ENCODE peak calls at places on chromosomes 12 and 14, in nine cellular contexts. P is lower lobe of right lung, T is right atrium auricular region, W is heart left ventricle, Q is A549, Z is DND-41, Y is body of pancreas, X is ovary, R is psoas muscle. E is an unnamed sample.

GRCh38 chr14:103294091-103294490 is 39.9 kb upstream of the EIF5 start:
- DNase-seq in T (no peak), Y (no peak), W (no peak), Z (no peak), Q (no peak), P (no peak), R (no peak), X (no peak), E (no peak)

GRCh38 chr12:14410841-14411569 is 45.5 kb downstream of the ATF7IP start:
- DNase-seq in W (no peak), R (no peak), X (no peak), Z (no peak), Q (no peak), Y (no peak), T (no peak), P (no peak), E (no peak)

GRCh38 chr14:71594828-71595227 is 337.4 kb upstream of the RGS6 start:
- DNase-seq in R (no peak), P (no peak), T (no peak), Z (peak), X (no peak), W (no peak), Q (no peak), Y (no peak), E (no peak)

GRCh38 chr14:39212034-39212433 is 21.7 kb upstream of the MIA2 start:
- DNase-seq in W (no peak), Z (no peak), P (no peak), Y (no peak), X (no peak), Q (no peak), T (no peak), R (no peak), E (no peak)

GRCh38 chr12:6961278-6961694 is 9.2 kb downstream of the PHB2 start:
- DNase-seq in Q (no peak), Z (no peak), W (peak), T (peak), X (peak), P (peak), R (peak), Y (peak), E (peak)

GRCh38 chr12:120668091-120668796 is 18.7 kb upstream of the MLEC start:
- DNase-seq in Z (no peak), P (peak), T (no peak), Y (no peak), X (no peak), W (no peak), Q (no peak), R (no peak), E (no peak)

GRCh38 chr12:45828402-45828801 is 98.9 kb downstream of the ARID2 start:
- DNase-seq in Q (no peak), X (no peak), P (no peak), W (no peak), Z (no peak), T (no peak), Y (no peak), R (no peak), E (no peak)

GRCh38 chr12:128056299-128056885 is 210.6 kb upstream of the TMEM132C start:
- DNase-seq in Q (no peak), X (no peak), Z (no peak), W (no peak), R (no peak), Y (no peak), P (no peak), T (no peak), E (no peak)

GRCh38 chr14:54291491-54292191 is 105.2 kb upstream of the CDKN3 start:
- DNase-seq in R (no peak), X (no peak), P (no peak), Q (no peak), T (peak), Y (no peak), Z (no peak), W (no peak), E (no peak)

GRCh38 chr14:102209224-102209966 is 69.7 kb downstream of the WDR20 start:
- DNase-seq in W (no peak), P (no peak), Q (peak), R (peak), T (no peak), X (no peak), Z (no peak), Y (no peak), E (no peak)

DNA sequence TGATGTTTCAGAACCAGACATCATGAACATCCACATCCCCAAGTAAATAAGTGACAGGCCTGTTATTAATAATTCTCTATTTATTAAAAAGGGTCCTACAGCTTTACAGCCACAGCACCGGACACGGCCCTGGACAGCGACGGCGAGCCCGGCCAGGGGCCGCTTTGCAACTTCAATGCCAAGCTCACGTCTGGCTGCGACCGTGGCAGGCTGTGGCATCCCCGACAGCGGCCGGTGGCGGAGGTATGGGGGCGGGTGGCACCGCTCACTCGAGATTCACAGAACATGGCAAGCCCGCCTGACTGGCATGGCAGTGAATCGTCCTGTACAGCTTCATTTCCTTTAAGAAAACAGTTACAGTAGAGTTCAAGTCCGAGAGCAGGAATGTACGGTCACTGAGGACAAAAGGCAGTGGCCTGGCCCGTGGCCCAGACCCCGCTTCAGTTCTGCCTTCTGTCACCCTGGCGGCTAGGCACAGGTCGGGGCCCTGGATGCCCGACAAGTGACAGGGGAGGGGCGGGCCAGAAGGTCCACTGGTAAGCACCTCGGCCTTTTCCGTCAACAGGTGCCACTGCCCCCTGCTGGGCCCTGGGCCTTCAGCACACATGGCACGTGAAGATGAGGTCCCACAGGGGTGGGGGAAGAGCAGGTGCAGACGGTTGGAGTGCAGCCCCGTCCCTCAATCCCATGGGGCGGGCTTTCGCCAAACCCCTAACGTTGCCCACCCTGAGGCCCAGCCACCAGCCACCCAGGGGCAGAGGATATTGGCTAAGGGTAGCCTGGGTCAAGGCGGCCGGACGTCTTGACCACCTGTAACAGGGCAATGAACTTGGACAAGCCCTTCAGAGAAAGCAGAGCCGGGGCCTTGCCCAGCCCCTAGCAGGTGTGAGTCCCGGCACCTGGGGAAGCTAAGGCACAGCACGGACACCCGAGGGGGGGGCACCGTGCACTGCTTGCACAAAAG is 30.3 kb downstream of the HIP1R start:
- DNase-seq in R (no peak), Z (peak), P (peak), Q (peak), Y (peak), W (no peak), X (no peak), T (no peak), E (peak)
- TF ChIP-seq CTCF in R (no peak), Z (peak), P (peak), Q (peak), Y (peak), W (peak), X (no peak), T (no peak), E (peak)

GRCh38 chr12:52149651-52150241 is 42.1 kb downstream of the KRT80 start:
- DNase-seq in T (no peak), Y (no peak), P (no peak), Q (no peak), X (no peak), R (no peak), W (no peak), Z (no peak), E (no peak)

GRCh38 chr12:52149182-52149641 is 42.6 kb downstream of the KRT80 start:
- DNase-seq in Q (no peak), X (no peak), Y (no peak), Z (no peak), T (no peak), P (no peak), R (no peak), W (no peak), E (no peak)

GRCh38 chr12:52152905-52153317 is 38.9 kb downstream of the KRT80 start:
- DNase-seq in Y (no peak), P (no peak), Q (no peak), X (no peak), W (no peak), R (no peak), T (no peak), Z (no peak), E (no peak)

GRCh38 chr12:52151859-52152783 is 39.7 kb downstream of the KRT80 start:
- DNase-seq in Q (peak), R (peak), Y (peak), T (peak), Z (no peak), P (peak), W (peak), X (peak), E (peak)

DNA sequence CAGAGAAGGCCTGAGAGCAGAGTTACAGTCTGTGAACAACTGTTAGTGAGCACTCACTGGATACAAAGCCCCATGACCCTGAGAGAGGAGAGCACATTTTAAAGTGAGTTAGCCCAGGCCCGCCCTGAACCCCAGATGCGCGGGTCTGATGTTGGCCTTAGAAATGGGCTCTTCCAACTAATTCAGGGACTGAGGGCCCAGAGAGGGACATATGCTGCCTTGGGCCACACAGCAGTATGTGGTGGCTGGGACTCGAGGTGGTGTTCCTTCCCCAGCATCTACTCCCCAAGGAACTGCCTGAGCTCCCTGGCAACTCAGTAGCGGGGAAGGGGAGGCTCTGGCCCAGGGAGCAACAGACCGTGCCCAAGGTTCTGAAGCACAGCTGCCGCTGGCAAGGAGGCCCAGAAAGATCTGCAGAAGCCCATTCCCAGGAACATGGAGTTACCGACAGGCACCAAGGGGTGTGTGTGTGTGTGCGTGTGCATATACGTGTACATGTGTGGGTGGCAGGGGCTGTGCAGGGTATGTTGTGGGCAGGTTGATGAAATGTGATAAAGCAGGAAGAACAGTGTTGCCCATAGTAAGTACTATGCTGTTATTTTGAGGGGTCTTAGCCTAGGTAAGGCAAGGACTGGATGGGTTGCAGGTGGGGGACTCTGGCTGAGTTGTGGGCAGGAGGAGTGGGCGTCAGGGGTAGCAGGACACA is 40.5 kb downstream of the KRT80 start:
- DNase-seq in T (no peak), P (no peak), R (no peak), W (no peak), Q (no peak), Z (no peak), X (no peak), Y (no peak), E (no peak)
- H3K27ac ChIP-seq in T (no peak), P (peak), R (no peak), W (no peak), Q (peak), Z (no peak), X (no peak), Y (no peak), E (peak)

DNA sequence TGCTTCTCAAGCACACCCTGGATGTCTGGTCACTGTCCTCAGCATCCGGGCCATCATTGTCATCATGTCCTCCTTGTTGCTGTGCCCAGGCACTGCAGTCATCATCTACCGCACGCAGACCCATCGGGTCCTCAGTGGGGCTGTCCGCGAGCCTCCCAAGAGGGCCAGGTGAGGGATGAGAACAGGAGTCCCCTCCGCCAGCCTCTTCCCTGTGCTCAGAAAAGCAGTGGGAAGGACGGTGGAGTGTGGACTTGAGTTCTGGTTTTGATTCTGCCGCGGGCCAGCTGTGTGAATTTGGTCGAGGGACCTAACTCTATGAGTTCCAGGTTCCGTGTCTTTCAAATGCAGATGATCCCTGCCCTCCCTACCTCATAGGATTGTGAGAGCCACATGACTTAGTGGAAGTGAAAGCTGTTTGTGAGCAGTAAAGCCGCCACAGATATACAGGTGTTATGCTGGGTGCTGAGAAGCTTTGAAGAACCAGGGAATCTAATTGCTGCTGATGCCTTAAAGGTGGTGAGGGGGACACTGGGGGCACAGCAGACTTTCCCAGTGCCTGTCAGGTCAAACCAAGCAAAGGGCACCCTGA is 122.9 kb upstream of the RAP1B start:
- DNase-seq in Q (no peak), X (no peak), P (no peak), W (no peak), Z (no peak), R (no peak), T (no peak), Y (no peak), E (no peak)
- TF ChIP-seq CTCF in Q (no peak), X (no peak), P (no peak), W (no peak), Z (no peak), R (no peak), T (no peak), Y (no peak), E (no peak)

DNA sequence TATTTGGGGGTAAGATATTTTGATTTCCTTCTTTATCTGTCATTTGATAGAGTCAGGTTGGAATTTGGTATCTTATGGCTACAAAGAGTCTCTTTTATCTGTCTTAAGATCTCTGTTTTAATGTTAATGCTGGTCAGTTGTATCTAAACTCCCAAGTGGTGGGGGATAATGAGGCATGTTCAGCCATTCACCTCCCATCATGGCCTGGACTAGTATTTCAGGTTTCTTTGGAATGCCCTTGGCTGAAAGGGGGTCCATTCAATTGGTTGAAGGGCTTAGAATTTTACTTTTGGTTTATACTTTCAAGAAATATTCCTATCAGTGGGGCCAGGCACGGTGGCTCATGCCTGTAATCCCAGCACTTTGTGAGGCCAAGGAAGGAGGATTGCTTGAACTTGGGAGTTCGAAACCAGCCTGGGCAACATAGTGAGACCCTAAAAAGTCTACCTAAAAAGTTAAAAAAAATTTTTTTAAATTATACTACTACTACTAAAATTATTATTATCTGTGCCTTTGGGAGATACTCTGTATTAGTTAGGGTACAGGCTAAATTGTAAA is 4.7 kb downstream of the DGLUCY start:
- DNase-seq in P (no peak), W (no peak), Y (no peak), X (no peak), T (no peak), R (no peak), Q (no peak), Z (no peak), E (no peak)
- H3K27ac ChIP-seq in P (no peak), W (no peak), Y (no peak), X (no peak), T (peak), R (peak), Q (no peak), Z (no peak), E (peak)

GRCh38 chr14:105180598-105181528 is at the start of gene NUDT14:
- DNase-seq in X (peak), Z (peak), T (no peak), P (peak), R (peak), W (no peak), Q (peak), Y (peak), E (peak)
- TF ChIP-seq CTCF in X (no peak), Z (no peak), T (no peak), P (no peak), R (no peak), W (no peak), Q (no peak), Y (no peak), E (no peak)

DNA sequence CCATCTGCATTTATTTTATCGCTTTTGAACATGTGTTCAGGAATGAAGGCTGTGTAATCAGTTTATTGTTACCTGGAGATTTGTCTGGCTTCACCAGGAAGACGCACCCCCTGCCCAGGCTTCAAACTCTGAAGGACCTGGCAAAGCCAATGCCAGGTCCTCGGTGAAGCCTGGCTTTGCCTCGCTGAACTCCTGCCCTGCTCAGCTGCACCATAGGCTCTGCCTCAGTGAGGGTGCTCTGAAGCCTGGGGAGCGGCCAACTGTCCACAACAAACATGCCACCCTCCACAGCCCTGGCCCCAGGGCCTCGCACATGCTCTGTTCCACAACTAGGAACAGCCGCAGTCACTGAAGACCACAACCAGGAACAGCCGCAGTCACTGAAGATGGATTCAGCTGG is 66.9 kb downstream of the NTF3 start:
- DNase-seq in Q (no peak), T (no peak), P (no peak), Y (no peak), W (no peak), X (no peak), R (no peak), Z (no peak), E (no peak)
- H3K27ac ChIP-seq in Q (no peak), T (no peak), P (no peak), Y (no peak), W (no peak), X (no peak), R (no peak), Z (no peak), E (no peak)

GRCh38 chr12:103782399-103782798 is 58.6 kb downstream of the NT5DC3 start:
- DNase-seq in X (no peak), Z (no peak), R (no peak), Y (no peak), W (no peak), Q (no peak), T (no peak), P (no peak), E (no peak)
- TF ChIP-seq CTCF in X (no peak), Z (no peak), R (no peak), Y (no peak), W (no peak), Q (no peak), T (no peak), P (no peak), E (no peak)